ENCODE peak calls at places on chromosome 17, in ten cellular contexts. V, G, S, M, O, Z, U, E, P and R are unnamed samples.

GRCh38 chr17:8447816-8448215 is 12.1 kb downstream of the NDEL1 start:
- DNase-seq in V (no peak), G (no peak), S (no peak), M (no peak), O (no peak), Z (no peak), U (no peak), E (no peak), P (no peak), R (no peak)

GRCh38 chr17:60971515-60972369 is 294.1 kb downstream of the BCAS3 start:
- DNase-seq in V (no peak), G (peak; percentile 37), S (peak; percentile 16), M (peak; percentile 41), O (peak; percentile 83), Z (no peak), U (peak; percentile 55), E (peak; percentile 56), P (peak; percentile 80), R (peak; percentile 51)

GRCh38 chr17:63652106-63652505 is 29.9 kb downstream of the MAP3K3 start:
- DNase-seq in V (no peak), G (no peak), S (no peak), M (no peak), O (no peak), Z (no peak), U (no peak), E (no peak), P (no peak), R (no peak)

GRCh38 chr17:60256174-60256573 is 106.4 kb downstream of the CA4 start:
- DNase-seq in V (no peak), G (no peak), S (no peak), M (no peak), O (no peak), Z (no peak), U (peak; percentile 12), E (no peak), P (no peak), R (no peak)

GRCh38 chr17:42886283-42887176 is 14.1 kb upstream of the G6PC1 start:
- DNase-seq in V (no peak), G (no peak), S (no peak), M (no peak), O (no peak), Z (no peak), U (no peak), E (no peak), P (no peak), R (peak; percentile 37)

GRCh38 chr17:18261146-18261515 is 669 bp downstream of the MIEF2 start:
- DNase-seq in V (peak; percentile 88), G (peak; percentile 85), S (peak; percentile 12), M (no peak), O (peak; percentile 48), Z (peak; percentile 85), U (peak; percentile 71), E (peak; percentile 29), P (peak; percentile 38), R (no peak)

GRCh38 chr17:50424246-50425000 is 1.6 kb upstream of the ACSF2 start:
- DNase-seq in V (no peak), G (no peak), S (no peak), M (no peak), O (no peak), Z (no peak), U (no peak), E (no peak), P (no peak), R (no peak)

GRCh38 chr17:40317345-40317873 is 8.4 kb downstream of the RARA start:
- DNase-seq in V (no peak), G (peak; percentile 93), S (no peak), M (peak; percentile 61), O (peak; percentile 73), Z (peak; percentile 57), U (peak; percentile 75), E (peak; percentile 76), P (peak; percentile 82), R (peak; percentile 58)

GRCh38 chr17:81398170-81398854 is 3.1 kb downstream of the BAHCC1 start:
- DNase-seq in V (no peak), G (peak; percentile 52), S (no peak), M (no peak), O (peak; percentile 60), Z (peak; percentile 44), U (no peak), E (peak; percentile 65), P (peak; percentile 62), R (peak; percentile 64)

GRCh38 chr17:50467114-50467854 is 1.4 kb downstream of the CHAD start:
- DNase-seq in V (no peak), G (no peak), S (no peak), M (no peak), O (no peak), Z (no peak), U (no peak), E (no peak), P (no peak), R (no peak)

GRCh38 chr17:75758131-75758905 is 6.7 kb downstream of the GALK1 start:
- DNase-seq in V (peak; percentile 42), G (no peak), S (no peak), M (no peak), O (no peak), Z (no peak), U (no peak), E (no peak), P (no peak), R (no peak)

GRCh38 chr17:6325741-6326140 is 109.2 kb downstream of the AIPL1 start:
- DNase-seq in V (no peak), G (no peak), S (no peak), M (no peak), O (no peak), Z (no peak), U (no peak), E (no peak), P (no peak), R (no peak)

GRCh38 chr17:75153854-75154194 is 488 bp downstream of the JPT1 start:
- DNase-seq in V (peak; percentile 54), G (no peak), S (no peak), M (peak; percentile 24), O (no peak), Z (no peak), U (no peak), E (no peak), P (no peak), R (no peak)

GRCh38 chr17:37483311-37484039 is 6.2 kb upstream of the DUSP14 start:
- DNase-seq in V (no peak), G (no peak), S (no peak), M (no peak), O (peak; percentile 96), Z (no peak), U (no peak), E (peak; percentile 86), P (peak; percentile 98), R (no peak)

DNA sequence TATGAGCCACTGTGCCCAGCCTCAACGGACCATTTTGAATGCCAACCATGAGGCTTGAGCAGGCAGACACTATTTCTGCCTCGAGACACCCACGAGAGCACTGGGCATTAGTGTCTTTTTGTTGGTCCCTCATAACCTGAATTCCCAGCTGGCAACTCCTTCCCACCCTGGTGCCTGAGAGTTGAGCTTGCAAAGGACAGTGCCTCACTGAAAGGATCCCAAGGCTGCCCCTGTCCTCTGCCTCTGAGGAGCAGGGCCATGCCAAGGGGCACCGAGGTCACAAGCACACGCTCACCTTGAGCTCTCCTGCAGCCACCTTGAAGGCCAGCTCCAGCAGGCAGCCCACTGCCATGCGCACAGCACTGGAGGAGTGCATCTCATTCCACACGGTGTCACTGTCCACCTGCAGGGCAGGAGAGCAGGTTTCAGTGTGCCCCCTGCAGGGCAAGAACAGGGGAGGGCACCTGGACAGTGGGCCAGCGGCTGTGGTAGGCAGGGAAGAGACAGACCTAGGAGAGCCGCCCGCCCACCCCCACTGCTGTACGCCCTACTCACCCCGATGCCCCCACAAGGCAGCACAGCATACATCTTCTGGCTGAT is 12.8 kb downstream of the G6PC3 start:
- DNase-seq in V (no peak), G (peak; percentile 87), S (no peak), M (no peak), O (no peak), Z (no peak), U (peak; percentile 47), E (no peak), P (no peak), R (no peak)
- TF ChIP-seq CTCF in V (no peak), G (peak; percentile 88), S (no peak), M (no peak), O (peak; percentile 44), Z (peak; percentile 50), U (peak; percentile 63), E (peak; percentile 37), P (peak; percentile 30), R (no peak)

GRCh38 chr17:47894498-47895253 is 1.4 kb upstream of the SP2 start:
- DNase-seq in V (no peak), G (no peak), S (no peak), M (no peak), O (no peak), Z (no peak), U (no peak), E (no peak), P (no peak), R (no peak)
- TF ChIP-seq CTCF in V (no peak), G (no peak), S (no peak), M (no peak), O (no peak), Z (no peak), U (no peak), E (no peak), P (no peak), R (no peak)

GRCh38 chr17:79147791-79148506 is 73.3 kb downstream of the ENGASE start:
- DNase-seq in V (no peak), G (no peak), S (no peak), M (no peak), O (no peak), Z (no peak), U (no peak), E (no peak), P (no peak), R (no peak)
- TF ChIP-seq CTCF in V (no peak), G (no peak), S (no peak), M (no peak), O (no peak), Z (no peak), U (no peak), E (no peak), P (no peak), R (no peak)

DNA sequence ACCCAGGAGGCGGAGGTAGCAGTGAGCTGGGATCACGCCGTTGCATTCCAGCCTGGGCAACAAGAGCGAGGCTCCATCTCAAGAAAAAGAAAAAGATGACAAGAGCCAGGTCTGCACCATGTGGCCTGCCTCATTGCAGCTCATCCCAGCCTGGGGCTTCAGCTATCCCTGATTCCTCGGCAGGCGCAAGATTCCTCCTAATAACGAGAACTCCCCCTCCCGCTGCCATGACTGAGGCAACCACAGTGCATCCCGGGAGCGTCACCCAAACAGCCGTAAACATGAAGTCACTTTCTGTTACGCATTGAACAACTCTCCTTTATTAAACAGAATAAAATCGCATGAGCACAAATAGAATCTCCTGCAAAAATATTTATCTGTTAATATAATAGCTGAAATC is 120.6 kb downstream of the MGAT5B start:
- DNase-seq in V (no peak), G (no peak), S (no peak), M (no peak), O (no peak), Z (no peak), U (no peak), E (no peak), P (no peak), R (no peak)
- TF ChIP-seq CTCF in V (no peak), G (no peak), S (no peak), M (no peak), O (no peak), Z (no peak), U (no peak), E (no peak), P (no peak), R (no peak)